ENCODE peak calls at places on chromosomes 13 and 19, in eight cellular contexts. One of them, this sample, is unnamed.
A peak's percentile ranks its signal among the peaks of the same experiment; 100 is the strongest.

GRCh38 chr13:20566917-20567755 is at the start of gene IFT88:
- DNase-seq in nucleus accumbens: peak; percentile 90
- DNase-seq in globus pallidus: peak; percentile 90
- DNase-seq in HT1080: peak; percentile 85
- DNase-seq in astrocyte of the hippocampus: peak; percentile 95
- DNase-seq in G401: peak; percentile 85
- DNase-seq in aorta: peak; percentile 97
- DNase-seq in stimulated activated CD4-positive, alpha-beta T cell treated with anti-CD3 and anti-CD28 coated beads, Interleukin-2, amount 100 ng/mL, for 24 hours: peak; percentile 84
- DNase-seq in this sample: peak; percentile 93

GRCh38 chr13:66415444-66415843 is 814.7 kb downstream of the PCDH9 start:
- DNase-seq in nucleus accumbens: no peak
- DNase-seq in globus pallidus: no peak
- DNase-seq in HT1080: no peak
- DNase-seq in astrocyte of the hippocampus: no peak
- DNase-seq in G401: no peak
- DNase-seq in aorta: no peak
- DNase-seq in stimulated activated CD4-positive, alpha-beta T cell treated with anti-CD3 and anti-CD28 coated beads, Interleukin-2, amount 100 ng/mL, for 24 hours: no peak
- DNase-seq in this sample: no peak

GRCh38 chr13:20131057-20131832 is 29.6 kb downstream of the GJA3 start:
- DNase-seq in nucleus accumbens: no peak
- DNase-seq in globus pallidus: no peak
- DNase-seq in HT1080: no peak
- DNase-seq in astrocyte of the hippocampus: no peak
- DNase-seq in G401: no peak
- DNase-seq in aorta: no peak
- DNase-seq in stimulated activated CD4-positive, alpha-beta T cell treated with anti-CD3 and anti-CD28 coated beads, Interleukin-2, amount 100 ng/mL, for 24 hours: no peak
- DNase-seq in this sample: no peak

GRCh38 chr19:47157455-47158321 is 27.1 kb downstream of the SAE1 start:
- DNase-seq in nucleus accumbens: no peak
- DNase-seq in globus pallidus: no peak
- DNase-seq in HT1080: peak; percentile 12
- DNase-seq in astrocyte of the hippocampus: peak; percentile 93
- DNase-seq in G401: peak; percentile 43
- DNase-seq in aorta: no peak
- DNase-seq in stimulated activated CD4-positive, alpha-beta T cell treated with anti-CD3 and anti-CD28 coated beads, Interleukin-2, amount 100 ng/mL, for 24 hours: peak; percentile 27
- DNase-seq in this sample: peak; percentile 88

GRCh38 chr13:91904005-91904404 is 505.6 kb downstream of the GPC5 start:
- DNase-seq in nucleus accumbens: no peak
- DNase-seq in globus pallidus: no peak
- DNase-seq in HT1080: no peak
- DNase-seq in astrocyte of the hippocampus: no peak
- DNase-seq in G401: no peak
- DNase-seq in aorta: no peak
- DNase-seq in stimulated activated CD4-positive, alpha-beta T cell treated with anti-CD3 and anti-CD28 coated beads, Interleukin-2, amount 100 ng/mL, for 24 hours: no peak
- DNase-seq in this sample: no peak

GRCh38 chr19:35577918-35578317 is 8.1 kb upstream of the PMIS2 start:
- DNase-seq in nucleus accumbens: no peak
- DNase-seq in globus pallidus: no peak
- DNase-seq in HT1080: no peak
- DNase-seq in astrocyte of the hippocampus: no peak
- DNase-seq in G401: no peak
- DNase-seq in aorta: peak; percentile 2
- DNase-seq in stimulated activated CD4-positive, alpha-beta T cell treated with anti-CD3 and anti-CD28 coated beads, Interleukin-2, amount 100 ng/mL, for 24 hours: no peak
- DNase-seq in this sample: no peak

GRCh38 chr13:23985846-23986245 is 88.5 kb upstream of the C1QTNF9B start:
- DNase-seq in nucleus accumbens: no peak
- DNase-seq in globus pallidus: peak; percentile 29
- DNase-seq in HT1080: no peak
- DNase-seq in astrocyte of the hippocampus: no peak
- DNase-seq in G401: no peak
- DNase-seq in aorta: no peak
- DNase-seq in stimulated activated CD4-positive, alpha-beta T cell treated with anti-CD3 and anti-CD28 coated beads, Interleukin-2, amount 100 ng/mL, for 24 hours: no peak
- DNase-seq in this sample: no peak

GRCh38 chr19:14979498-14980255 is at the start of gene SLC1A6:
- DNase-seq in nucleus accumbens: no peak
- DNase-seq in globus pallidus: no peak
- DNase-seq in HT1080: no peak
- DNase-seq in astrocyte of the hippocampus: peak; percentile 25
- DNase-seq in G401: peak; percentile 56
- DNase-seq in aorta: no peak
- DNase-seq in stimulated activated CD4-positive, alpha-beta T cell treated with anti-CD3 and anti-CD28 coated beads, Interleukin-2, amount 100 ng/mL, for 24 hours: peak; percentile 10
- DNase-seq in this sample: no peak

GRCh38 chr13:96089749-96090239 is at the start of gene HS6ST3:
- DNase-seq in nucleus accumbens: no peak
- DNase-seq in globus pallidus: peak; percentile 11
- DNase-seq in HT1080: peak; percentile 34
- DNase-seq in astrocyte of the hippocampus: peak; percentile 59
- DNase-seq in G401: peak; percentile 13
- DNase-seq in aorta: peak; percentile 75
- DNase-seq in stimulated activated CD4-positive, alpha-beta T cell treated with anti-CD3 and anti-CD28 coated beads, Interleukin-2, amount 100 ng/mL, for 24 hours: peak; percentile 13
- DNase-seq in this sample: peak; percentile 9

GRCh38 chr13:90732049-90732448 is 615.4 kb upstream of the MIR17HG start:
- DNase-seq in nucleus accumbens: no peak
- DNase-seq in globus pallidus: no peak
- DNase-seq in HT1080: no peak
- DNase-seq in astrocyte of the hippocampus: no peak
- DNase-seq in G401: no peak
- DNase-seq in aorta: no peak
- DNase-seq in stimulated activated CD4-positive, alpha-beta T cell treated with anti-CD3 and anti-CD28 coated beads, Interleukin-2, amount 100 ng/mL, for 24 hours: no peak
- DNase-seq in this sample: no peak

GRCh38 chr19:18854982-18855381 is 23.2 kb downstream of the UPF1 start:
- DNase-seq in nucleus accumbens: no peak
- DNase-seq in globus pallidus: no peak
- DNase-seq in HT1080: no peak
- DNase-seq in astrocyte of the hippocampus: no peak
- DNase-seq in G401: no peak
- DNase-seq in aorta: no peak
- DNase-seq in stimulated activated CD4-positive, alpha-beta T cell treated with anti-CD3 and anti-CD28 coated beads, Interleukin-2, amount 100 ng/mL, for 24 hours: no peak
- DNase-seq in this sample: no peak

GRCh38 chr13:48975101-48975925 is at the start of gene FNDC3A:
- DNase-seq in nucleus accumbens: peak; percentile 25
- DNase-seq in globus pallidus: peak; percentile 53
- DNase-seq in HT1080: peak; percentile 45
- DNase-seq in astrocyte of the hippocampus: no peak
- DNase-seq in G401: peak; percentile 63
- DNase-seq in aorta: no peak
- DNase-seq in stimulated activated CD4-positive, alpha-beta T cell treated with anti-CD3 and anti-CD28 coated beads, Interleukin-2, amount 100 ng/mL, for 24 hours: no peak
- DNase-seq in this sample: peak; percentile 75

GRCh38 chr13:30846844-30847243 is 59.2 kb upstream of the MEDAG start:
- DNase-seq in nucleus accumbens: no peak
- DNase-seq in globus pallidus: no peak
- DNase-seq in HT1080: no peak
- DNase-seq in astrocyte of the hippocampus: no peak
- DNase-seq in G401: no peak
- DNase-seq in aorta: no peak
- DNase-seq in stimulated activated CD4-positive, alpha-beta T cell treated with anti-CD3 and anti-CD28 coated beads, Interleukin-2, amount 100 ng/mL, for 24 hours: no peak
- DNase-seq in this sample: no peak

GRCh38 chr19:2455481-2456300 is 1.1 kb downstream of the LMNB2 start:
- DNase-seq in nucleus accumbens: no peak
- DNase-seq in globus pallidus: no peak
- DNase-seq in HT1080: no peak
- DNase-seq in astrocyte of the hippocampus: peak; percentile 42
- DNase-seq in G401: no peak
- DNase-seq in aorta: no peak
- DNase-seq in stimulated activated CD4-positive, alpha-beta T cell treated with anti-CD3 and anti-CD28 coated beads, Interleukin-2, amount 100 ng/mL, for 24 hours: peak; percentile 68
- DNase-seq in this sample: peak; percentile 34